ENCODE peak calls at places on chromosome 10, in eight cellular contexts. R, T, N, V, Y, A, J and O are unnamed samples.

GRCh38 chr10:31515819-31516402 is 196.9 kb downstream of the ZEB1 start:
- DNase-seq in R (no peak), T (no peak), N (no peak), V (no peak), Y (no peak), A (no peak), J (no peak), O (no peak)

GRCh38 chr10:43863859-43864591 is 215.3 kb upstream of the ZNF32 start:
- DNase-seq in R (peak), T (no peak), N (peak), V (no peak), Y (no peak), A (peak), J (no peak), O (no peak)

GRCh38 chr10:29486466-29486865 is 148.3 kb downstream of the SVIL start:
- DNase-seq in R (no peak), T (no peak), N (no peak), V (no peak), Y (no peak), A (no peak), J (no peak), O (no peak)

GRCh38 chr10:90023950-90024349 is 322.6 kb downstream of the KIF20B start:
- DNase-seq in R (no peak), T (no peak), N (no peak), V (no peak), Y (no peak), A (no peak), J (no peak), O (no peak)

GRCh38 chr10:69229565-69229886 is 9.4 kb downstream of the HKDC1 start:
- DNase-seq in R (no peak), T (no peak), N (no peak), V (no peak), Y (no peak), A (no peak), J (no peak), O (no peak)

GRCh38 chr10:7134448-7134847 is 276.4 kb downstream of the SFMBT2 start:
- DNase-seq in R (no peak), T (no peak), N (no peak), V (no peak), Y (no peak), A (no peak), J (no peak), O (no peak)

GRCh38 chr10:89392974-89393373 is 551 bp downstream of the IFIT1 start:
- DNase-seq in R (peak), T (peak), N (peak), V (no peak), Y (no peak), A (peak), J (no peak), O (no peak)

GRCh38 chr10:123380491-123381085 is 226.4 kb downstream of the BUB3 start:
- DNase-seq in R (no peak), T (peak), N (no peak), V (peak), Y (no peak), A (peak), J (peak), O (no peak)

GRCh38 chr10:14588084-14588937 is 186.4 kb downstream of the FAM107B start:
- DNase-seq in R (peak), T (peak), N (peak), V (no peak), Y (no peak), A (peak), J (peak), O (no peak)

GRCh38 chr10:110429301-110429700 is 68.4 kb upstream of the DUSP5 start:
- DNase-seq in R (no peak), T (no peak), N (no peak), V (no peak), Y (no peak), A (no peak), J (no peak), O (no peak)

GRCh38 chr10:60594476-60595051 is 183.7 kb upstream of the CDK1 start:
- DNase-seq in R (peak), T (no peak), N (peak), V (peak), Y (no peak), A (no peak), J (no peak), O (no peak)

GRCh38 chr10:127331696-127332095 is 135.3 kb upstream of the INSYN2A start:
- DNase-seq in R (no peak), T (no peak), N (no peak), V (no peak), Y (no peak), A (no peak), J (no peak), O (no peak)

DNA sequence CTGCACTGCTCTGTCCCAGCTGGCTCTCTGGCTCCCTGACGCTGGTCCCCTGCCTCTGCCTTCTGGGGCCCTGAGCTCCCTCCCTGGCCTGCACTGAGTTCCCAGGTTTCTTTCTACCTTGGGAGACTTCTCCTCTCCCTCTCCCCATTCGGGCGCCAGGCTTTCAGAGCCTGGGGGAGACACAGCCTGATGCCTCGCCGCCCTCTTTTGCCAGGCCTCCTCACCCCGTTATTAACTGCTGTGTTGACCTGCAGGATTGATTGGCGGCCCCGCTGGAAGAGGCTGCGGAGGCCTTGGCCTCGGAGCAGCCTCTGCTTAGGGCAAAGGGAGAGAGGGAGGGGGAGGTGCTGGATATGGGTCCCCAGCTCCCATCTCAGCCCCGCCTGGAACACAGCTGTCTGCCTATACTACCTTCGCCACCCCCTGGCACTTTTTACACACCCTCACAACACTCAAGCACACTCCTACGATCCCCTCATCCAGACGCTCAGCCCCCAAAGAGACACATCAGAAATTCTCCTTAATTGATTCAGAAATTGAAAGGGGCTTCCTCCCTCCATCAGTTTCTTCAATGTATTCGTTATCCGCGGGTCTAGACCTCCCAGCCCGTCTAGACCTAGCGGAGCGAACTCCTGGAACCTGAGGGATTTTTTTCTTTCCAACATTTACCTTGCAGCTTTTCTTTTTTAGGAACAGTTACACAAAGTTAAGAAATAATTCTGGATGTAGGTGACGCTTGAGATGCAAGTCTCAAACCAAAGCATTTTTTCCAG is 7.1 kb upstream of the PAX2 start:
- DNase-seq in R (no peak), T (no peak), N (no peak), V (no peak), Y (no peak), A (no peak), J (no peak), O (no peak)
- H3K4me3 ChIP-seq in R (no peak), T (no peak), N (no peak), V (peak), Y (no peak), A (no peak), J (no peak), O (peak)

GRCh38 chr10:97891497-97892167 is 42.0 kb downstream of the GOLGA7B start:
- DNase-seq in R (no peak), T (no peak), N (no peak), V (no peak), Y (no peak), A (no peak), J (no peak), O (no peak)
- H3K4me3 ChIP-seq in R (no peak), T (no peak), N (no peak), V (no peak), Y (no peak), A (no peak), J (no peak), O (no peak)

GRCh38 chr10:5887641-5888040 is 2.1 kb downstream of the ANKRD16 start:
- DNase-seq in R (no peak), T (no peak), N (no peak), V (no peak), Y (no peak), A (no peak), J (no peak), O (no peak)

GRCh38 chr10:5888352-5888751 is 1.3 kb downstream of the ANKRD16 start:
- DNase-seq in R (no peak), T (no peak), N (no peak), V (no peak), Y (no peak), A (peak), J (no peak), O (no peak)

GRCh38 chr10:5890519-5890878 is 456 bp downstream of the FBH1 start:
- DNase-seq in R (no peak), T (no peak), N (no peak), V (peak), Y (no peak), A (peak), J (peak), O (no peak)

GRCh38 chr10:5889624-5890518 is at the start of the genes ANKRD16 and FBH1:
- DNase-seq in R (peak), T (peak), N (peak), V (peak), Y (peak), A (peak), J (peak), O (peak)

DNA sequence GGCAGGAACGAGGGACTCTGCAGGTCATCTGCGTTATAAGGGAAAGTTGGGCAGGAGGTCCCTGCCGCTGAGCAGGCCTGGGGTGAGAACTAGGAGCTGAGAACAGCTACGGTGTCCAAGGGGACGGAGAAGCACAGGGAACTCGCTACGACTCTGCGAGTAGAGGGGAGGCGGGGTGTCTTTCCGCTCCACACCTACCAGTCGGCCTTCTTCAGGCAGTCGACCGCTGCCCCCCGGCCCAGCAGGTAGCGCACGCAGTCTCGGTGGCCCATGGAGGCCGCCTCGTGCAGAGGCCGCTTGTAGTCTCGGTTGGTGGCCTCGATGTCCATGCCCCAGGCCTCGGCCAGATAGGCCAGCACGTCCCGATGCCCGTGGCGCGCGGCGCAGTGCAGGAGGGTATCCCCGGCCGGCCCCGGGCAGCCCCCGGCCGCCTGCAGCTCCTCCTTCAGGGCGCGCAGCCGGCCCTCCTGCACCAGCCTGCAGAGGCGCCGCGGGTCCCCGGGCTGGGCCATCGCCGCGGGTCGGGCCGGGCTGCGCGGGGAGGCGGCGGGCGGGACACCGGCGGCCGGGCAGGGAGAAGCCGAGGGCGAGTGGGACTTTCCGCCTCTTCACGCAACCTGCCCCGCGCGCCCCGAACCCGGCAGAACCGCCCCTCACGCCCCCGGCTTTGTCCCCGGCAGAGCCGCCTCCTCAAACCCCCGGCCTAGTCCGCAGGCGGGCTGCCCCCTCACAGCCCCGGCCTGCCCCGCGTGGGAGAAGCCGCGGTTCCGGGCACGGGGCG is 660 bp downstream of the ANKRD16 start:
- DNase-seq in R (no peak), T (no peak), N (no peak), V (peak), Y (peak), A (peak), J (peak), O (no peak)
- H3K4me3 ChIP-seq in R (peak), T (peak), N (peak), V (peak), Y (peak), A (peak), J (peak), O (peak)

GRCh38 chr10:99983280-99983988 is 26.3 kb downstream of the DNMBP start:
- DNase-seq in R (peak), T (peak), N (peak), V (no peak), Y (no peak), A (peak), J (no peak), O (no peak)
- H3K4me3 ChIP-seq in R (peak), T (no peak), N (no peak), V (no peak), Y (no peak), A (peak), J (no peak), O (no peak)

GRCh38 chr10:133309720-133310398 is 1.1 kb downstream of the ZNF511 start:
- DNase-seq in R (no peak), T (no peak), N (no peak), V (no peak), Y (no peak), A (no peak), J (no peak), O (no peak)
- H3K4me3 ChIP-seq in R (no peak), T (no peak), N (no peak), V (no peak), Y (no peak), A (no peak), J (no peak), O (no peak)

GRCh38 chr10:61786728-61787127 is 114.8 kb upstream of the ARID5B start:
- DNase-seq in R (peak), T (peak), N (peak), V (no peak), Y (no peak), A (peak), J (peak), O (no peak)
- H3K4me3 ChIP-seq in R (no peak), T (no peak), N (no peak), V (no peak), Y (no peak), A (peak), J (peak), O (no peak)

GRCh38 chr10:108840944-108841343 is 1082.4 kb downstream of the XPNPEP1 start:
- DNase-seq in R (no peak), T (no peak), N (no peak), V (peak), Y (no peak), A (no peak), J (no peak), O (no peak)

GRCh38 chr10:108836362-108836761 is 1086.9 kb downstream of the XPNPEP1 start:
- DNase-seq in R (no peak), T (no peak), N (no peak), V (no peak), Y (no peak), A (no peak), J (no peak), O (no peak)
- H3K4me3 ChIP-seq in R (no peak), T (no peak), N (no peak), V (no peak), Y (no peak), A (no peak), J (no peak), O (no peak)

DNA sequence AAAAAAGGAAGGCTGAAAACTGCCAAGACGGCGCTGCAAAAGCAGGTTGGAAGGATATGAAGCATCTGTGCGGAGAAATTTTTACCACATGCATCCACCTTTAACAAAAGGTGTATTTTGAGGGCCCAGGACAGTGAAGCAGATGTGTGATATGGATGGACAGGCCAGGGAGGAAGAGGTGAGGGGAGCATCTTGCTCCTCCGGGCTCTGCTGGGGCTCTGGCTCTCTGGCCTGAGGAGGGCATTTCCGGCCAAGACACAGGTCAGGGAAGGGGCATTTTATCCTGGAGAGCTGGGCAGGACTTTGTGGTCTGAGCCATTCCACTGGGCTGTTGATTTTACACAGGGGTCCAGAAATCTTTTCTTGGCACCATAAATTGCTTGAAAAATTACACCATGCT is 175.1 kb downstream of the ZMYND11 start:
- DNase-seq in R (no peak), T (no peak), N (no peak), V (no peak), Y (no peak), A (no peak), J (no peak), O (no peak)
- H3K4me3 ChIP-seq in R (no peak), T (no peak), N (no peak), V (no peak), Y (no peak), A (no peak), J (no peak), O (no peak)

GRCh38 chr10:112926906-112927688 is 22.9 kb upstream of the TCF7L2 start:
- DNase-seq in R (no peak), T (no peak), N (no peak), V (no peak), Y (no peak), A (no peak), J (no peak), O (no peak)
- H3K4me3 ChIP-seq in R (no peak), T (no peak), N (no peak), V (no peak), Y (no peak), A (no peak), J (no peak), O (no peak)

GRCh38 chr10:131998845-131999681 is 17.3 kb upstream of the BNIP3 start:
- DNase-seq in R (no peak), T (no peak), N (no peak), V (no peak), Y (no peak), A (no peak), J (no peak), O (no peak)

GRCh38 chr10:131994435-131994834 is 12.7 kb upstream of the BNIP3 start:
- DNase-seq in R (no peak), T (no peak), N (no peak), V (no peak), Y (no peak), A (no peak), J (no peak), O (no peak)

GRCh38 chr10:131996508-131997365 is 15.0 kb upstream of the BNIP3 start:
- DNase-seq in R (no peak), T (no peak), N (no peak), V (no peak), Y (no peak), A (no peak), J (no peak), O (no peak)

GRCh38 chr10:131998050-131998844 is 16.5 kb upstream of the BNIP3 start:
- DNase-seq in R (no peak), T (no peak), N (no peak), V (no peak), Y (no peak), A (no peak), J (no peak), O (no peak)

GRCh38 chr10:131997366-131998049 is 15.8 kb upstream of the BNIP3 start:
- DNase-seq in R (peak), T (peak), N (peak), V (peak), Y (no peak), A (peak), J (no peak), O (peak)
- H3K4me3 ChIP-seq in R (peak), T (no peak), N (no peak), V (peak), Y (no peak), A (no peak), J (no peak), O (no peak)